ENCODE peak calls at places on chromosomes 3 and 15, in seven cellular contexts. One of them, this sample, is unnamed.

GRCh38 chr3:134348524-134348923 is 25.7 kb downstream of the AMOTL2 start:
- DNase-seq in MM.1S: no peak
- DNase-seq in PC-3: peak; percentile 84
- DNase-seq in GM23338: no peak
- DNase-seq in neural progenitor cell: no peak
- DNase-seq in hepatocyte: no peak
- DNase-seq in OCI-LY7: no peak
- DNase-seq in this sample: peak; percentile 96

GRCh38 chr3:3765661-3766060 is 33.6 kb upstream of the LRRN1 start:
- DNase-seq in neural progenitor cell: no peak
- DNase-seq in hepatocyte: no peak
- DNase-seq in OCI-LY7: no peak
- DNase-seq in PC-3: no peak
- DNase-seq in MM.1S: no peak
- DNase-seq in GM23338: no peak
- DNase-seq in this sample: no peak

GRCh38 chr3:194257030-194257657 is 94.0 kb downstream of the CPN2 start:
- DNase-seq in PC-3: no peak
- DNase-seq in MM.1S: no peak
- DNase-seq in neural progenitor cell: no peak
- DNase-seq in OCI-LY7: no peak
- DNase-seq in GM23338: no peak
- DNase-seq in hepatocyte: no peak
- DNase-seq in this sample: no peak

GRCh38 chr3:177177670-177178295 is 19.5 kb downstream of the TBL1XR1 start:
- DNase-seq in MM.1S: no peak
- DNase-seq in OCI-LY7: no peak
- DNase-seq in hepatocyte: no peak
- DNase-seq in PC-3: no peak
- DNase-seq in GM23338: no peak
- DNase-seq in neural progenitor cell: no peak
- DNase-seq in this sample: no peak

GRCh38 chr3:177594096-177594495 is 396.8 kb upstream of the TBL1XR1 start:
- DNase-seq in GM23338: no peak
- DNase-seq in PC-3: peak; percentile 54
- DNase-seq in hepatocyte: peak; percentile 54
- DNase-seq in neural progenitor cell: no peak
- DNase-seq in OCI-LY7: no peak
- DNase-seq in MM.1S: no peak
- DNase-seq in this sample: no peak

GRCh38 chr15:100439566-100439965 is 89.2 kb downstream of the CERS3 start:
- DNase-seq in hepatocyte: no peak
- DNase-seq in OCI-LY7: no peak
- DNase-seq in neural progenitor cell: no peak
- DNase-seq in MM.1S: no peak
- DNase-seq in GM23338: no peak
- DNase-seq in PC-3: no peak
- DNase-seq in this sample: no peak

GRCh38 chr15:48927181-48927580 is 36.5 kb downstream of the SHC4 start:
- DNase-seq in MM.1S: no peak
- DNase-seq in GM23338: no peak
- DNase-seq in PC-3: no peak
- DNase-seq in hepatocyte: no peak
- DNase-seq in neural progenitor cell: no peak
- DNase-seq in OCI-LY7: no peak
- DNase-seq in this sample: no peak

GRCh38 chr3:153284282-153284938 is 122.4 kb downstream of the RAP2B start:
- DNase-seq in hepatocyte: peak; percentile 60
- DNase-seq in PC-3: peak; percentile 78
- DNase-seq in neural progenitor cell: no peak
- DNase-seq in OCI-LY7: peak; percentile 16
- DNase-seq in MM.1S: no peak
- DNase-seq in GM23338: no peak
- DNase-seq in this sample: peak; percentile 96

GRCh38 chr3:13099707-13100106 is 26.5 kb upstream of the IQSEC1 start:
- DNase-seq in neural progenitor cell: no peak
- DNase-seq in OCI-LY7: no peak
- DNase-seq in PC-3: no peak
- DNase-seq in GM23338: no peak
- DNase-seq in hepatocyte: no peak
- DNase-seq in MM.1S: no peak
- DNase-seq in this sample: no peak

GRCh38 chr15:59991919-59992318 is 12.2 kb upstream of the FOXB1 start:
- DNase-seq in hepatocyte: no peak
- DNase-seq in GM23338: no peak
- DNase-seq in PC-3: no peak
- DNase-seq in neural progenitor cell: no peak
- DNase-seq in OCI-LY7: no peak
- DNase-seq in MM.1S: no peak
- DNase-seq in this sample: no peak

GRCh38 chr15:100778831-100779288 is 100.8 kb upstream of the ALDH1A3 start:
- DNase-seq in GM23338: no peak
- DNase-seq in PC-3: no peak
- DNase-seq in OCI-LY7: no peak
- DNase-seq in hepatocyte: peak; percentile 28
- DNase-seq in neural progenitor cell: peak; percentile 1
- DNase-seq in MM.1S: no peak
- DNase-seq in this sample: no peak

GRCh38 chr3:9222049-9222448 is 27.4 kb downstream of the SRGAP3 start:
- DNase-seq in neural progenitor cell: no peak
- DNase-seq in OCI-LY7: no peak
- DNase-seq in PC-3: no peak
- DNase-seq in GM23338: no peak
- DNase-seq in hepatocyte: no peak
- DNase-seq in MM.1S: no peak
- DNase-seq in this sample: no peak

GRCh38 chr3:15023249-15023648 is 41.9 kb downstream of the MRPS25 start:
- DNase-seq in neural progenitor cell: no peak
- DNase-seq in PC-3: no peak
- DNase-seq in MM.1S: no peak
- DNase-seq in hepatocyte: no peak
- DNase-seq in OCI-LY7: no peak
- DNase-seq in GM23338: no peak
- DNase-seq in this sample: no peak

GRCh38 chr15:74302821-74303359 is 64.6 kb downstream of the CYP11A1 start:
- DNase-seq in hepatocyte: peak; percentile 61
- DNase-seq in neural progenitor cell: peak; percentile 80
- DNase-seq in MM.1S: no peak
- DNase-seq in GM23338: peak; percentile 85
- DNase-seq in PC-3: peak; percentile 53
- DNase-seq in OCI-LY7: peak; percentile 45
- DNase-seq in this sample: peak; percentile 56

GRCh38 chr3:73475717-73476116 is 149.0 kb downstream of the PDZRN3 start:
- DNase-seq in neural progenitor cell: no peak
- DNase-seq in PC-3: no peak
- DNase-seq in MM.1S: peak; percentile 30
- DNase-seq in GM23338: no peak
- DNase-seq in hepatocyte: no peak
- DNase-seq in OCI-LY7: no peak
- DNase-seq in this sample: no peak

GRCh38 chr3:184143327-184143726 is 8.2 kb downstream of the EIF2B5 start:
- DNase-seq in neural progenitor cell: no peak
- DNase-seq in OCI-LY7: no peak
- DNase-seq in hepatocyte: no peak
- DNase-seq in MM.1S: no peak
- DNase-seq in GM23338: no peak
- DNase-seq in PC-3: no peak
- DNase-seq in this sample: no peak

GRCh38 chr3:15557511-15557946 is 36.0 kb upstream of the COLQ start:
- DNase-seq in OCI-LY7: peak; percentile 70
- DNase-seq in neural progenitor cell: peak; percentile 57
- DNase-seq in PC-3: peak; percentile 94
- DNase-seq in MM.1S: peak; percentile 71
- DNase-seq in GM23338: peak; percentile 82
- DNase-seq in hepatocyte: peak; percentile 85
- DNase-seq in this sample: peak; percentile 85

GRCh38 chr3:48403533-48404439 is 26.1 kb downstream of the PLXNB1 start:
- DNase-seq in PC-3: no peak
- DNase-seq in hepatocyte: no peak
- DNase-seq in OCI-LY7: no peak
- DNase-seq in GM23338: no peak
- DNase-seq in MM.1S: no peak
- DNase-seq in neural progenitor cell: no peak
- DNase-seq in this sample: no peak

GRCh38 chr15:31338318-31338878 is 11.8 kb downstream of the KLF13 start:
- DNase-seq in MM.1S: no peak
- DNase-seq in GM23338: no peak
- DNase-seq in PC-3: no peak
- DNase-seq in hepatocyte: no peak
- DNase-seq in neural progenitor cell: no peak
- DNase-seq in OCI-LY7: peak; percentile 72
- DNase-seq in this sample: no peak

GRCh38 chr3:37701729-37702128 is 160.0 kb upstream of the CTDSPL start:
- DNase-seq in PC-3: no peak
- DNase-seq in hepatocyte: no peak
- DNase-seq in MM.1S: no peak
- DNase-seq in OCI-LY7: no peak
- DNase-seq in GM23338: no peak
- DNase-seq in neural progenitor cell: no peak
- DNase-seq in this sample: no peak
- H3K27ac ChIP-seq in PC-3: no peak overlapping the region
- H3K27ac ChIP-seq in hepatocyte: no peak overlapping the region
- H3K27ac ChIP-seq in MM.1S: no peak overlapping the region
- H3K27ac ChIP-seq in OCI-LY7: no peak overlapping the region
- H3K27ac ChIP-seq in GM23338: no peak overlapping the region
- H3K27ac ChIP-seq in neural progenitor cell: no peak overlapping the region
- H3K27ac ChIP-seq in this sample: no peak overlapping the region

DNA sequence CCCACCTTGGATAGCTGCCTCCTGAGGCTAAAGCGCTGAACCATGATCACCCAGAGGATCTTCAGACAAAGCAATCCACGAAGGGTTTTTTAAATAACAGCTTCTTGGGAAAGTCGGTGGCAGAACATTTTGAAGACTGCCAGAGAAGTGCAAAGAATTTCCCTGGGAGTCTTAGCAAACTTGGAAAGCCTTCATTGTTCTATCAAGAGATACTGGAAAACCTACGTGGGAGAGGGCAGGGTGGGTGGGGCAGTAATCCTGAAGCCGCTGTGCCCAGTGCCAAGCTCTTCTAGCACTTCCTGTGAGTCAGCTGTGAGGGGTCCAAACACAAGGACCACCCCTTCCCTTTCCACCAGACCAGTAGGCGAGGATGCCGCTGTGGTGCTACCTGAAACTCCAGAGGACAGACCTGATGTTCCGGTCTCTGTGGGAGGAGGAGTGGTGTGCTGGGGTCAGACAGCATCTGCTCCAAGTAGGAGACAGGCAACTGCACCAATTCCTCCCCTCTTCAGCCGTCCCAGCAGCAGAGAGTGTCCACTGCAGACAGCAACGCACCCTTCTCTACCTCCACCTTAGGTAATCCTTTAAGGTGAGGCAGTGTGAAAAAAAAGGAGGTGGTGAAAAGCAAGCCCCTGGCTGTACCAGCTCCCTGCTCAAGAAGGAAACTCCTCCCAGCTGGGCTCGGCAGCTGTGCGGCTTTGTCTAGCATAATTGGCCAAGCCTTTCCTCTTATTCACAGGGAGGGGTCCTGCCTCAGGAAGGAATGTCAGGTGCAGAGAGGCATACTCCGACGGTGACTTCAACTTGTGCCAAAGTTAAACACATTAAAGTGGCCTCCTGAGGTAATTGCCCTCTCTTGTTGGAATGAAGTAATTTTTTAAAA is 99.0 kb downstream of the TMCC1 start:
- DNase-seq in MM.1S: no peak
- DNase-seq in OCI-LY7: peak; percentile 29
- DNase-seq in PC-3: peak; percentile 92
- DNase-seq in neural progenitor cell: peak; percentile 87
- DNase-seq in hepatocyte: peak; percentile 86
- DNase-seq in GM23338: peak; percentile 92
- DNase-seq in this sample: peak; percentile 53
- TF ChIP-seq EZH2phosphoT487 in MM.1S: no peak
- TF ChIP-seq EZH2phosphoT487 in OCI-LY7: no peak
- TF ChIP-seq EZH2phosphoT487 in PC-3: no peak
- TF ChIP-seq EZH2phosphoT487 in neural progenitor cell: no peak
- TF ChIP-seq EZH2phosphoT487 in hepatocyte: no peak
- TF ChIP-seq EZH2phosphoT487 in GM23338: no peak
- TF ChIP-seq EZH2phosphoT487 in this sample: no peak

GRCh38 chr15:27797765-27798164 is 301.4 kb downstream of the OCA2 start:
- DNase-seq in PC-3: no peak
- DNase-seq in hepatocyte: no peak
- DNase-seq in MM.1S: no peak
- DNase-seq in GM23338: no peak
- DNase-seq in OCI-LY7: no peak
- DNase-seq in neural progenitor cell: no peak
- DNase-seq in this sample: no peak

GRCh38 chr15:27796405-27797085 is 302.6 kb downstream of the OCA2 start:
- DNase-seq in PC-3: no peak
- DNase-seq in neural progenitor cell: no peak
- DNase-seq in GM23338: no peak
- DNase-seq in OCI-LY7: no peak
- DNase-seq in hepatocyte: no peak
- DNase-seq in MM.1S: no peak
- DNase-seq in this sample: no peak

GRCh38 chr15:27792756-27793264 is 306.3 kb downstream of the OCA2 start:
- DNase-seq in neural progenitor cell: no peak
- DNase-seq in GM23338: no peak
- DNase-seq in hepatocyte: no peak
- DNase-seq in PC-3: no peak
- DNase-seq in OCI-LY7: no peak
- DNase-seq in MM.1S: no peak
- DNase-seq in this sample: no peak

GRCh38 chr15:27804569-27805260 is 294.4 kb downstream of the OCA2 start:
- DNase-seq in MM.1S: no peak
- DNase-seq in OCI-LY7: no peak
- DNase-seq in neural progenitor cell: no peak
- DNase-seq in PC-3: no peak
- DNase-seq in hepatocyte: no peak
- DNase-seq in GM23338: peak; percentile 32
- DNase-seq in this sample: no peak

DNA sequence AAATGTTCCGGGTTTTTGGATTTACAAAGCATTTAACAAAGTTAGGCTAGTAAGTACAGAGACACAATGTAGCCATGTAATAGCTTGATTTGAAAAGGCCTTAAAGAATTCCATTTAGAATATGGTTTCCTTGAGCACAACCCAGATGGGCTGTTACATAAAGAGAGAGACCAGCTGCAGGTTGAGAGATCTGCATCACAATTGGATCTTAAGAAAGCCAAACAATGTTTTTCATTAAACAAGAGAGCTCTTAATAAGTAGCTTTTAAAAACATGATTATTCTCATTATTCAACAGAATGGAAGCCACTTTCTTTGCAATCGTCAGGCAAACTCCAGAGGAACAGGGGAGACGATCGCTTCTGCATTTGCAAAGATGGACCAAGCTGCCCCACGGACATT is 300.3 kb downstream of the OCA2 start:
- DNase-seq in hepatocyte: no peak
- DNase-seq in GM23338: peak; percentile 49
- DNase-seq in OCI-LY7: no peak
- DNase-seq in MM.1S: no peak
- DNase-seq in PC-3: no peak
- DNase-seq in neural progenitor cell: peak; percentile 28
- DNase-seq in this sample: no peak
- H3K27ac ChIP-seq in hepatocyte: no peak overlapping the region
- H3K27ac ChIP-seq in GM23338: peak overlapping the region; percentile 33
- H3K27ac ChIP-seq in OCI-LY7: no peak overlapping the region
- H3K27ac ChIP-seq in MM.1S: no peak overlapping the region
- H3K27ac ChIP-seq in PC-3: no peak overlapping the region
- H3K27ac ChIP-seq in neural progenitor cell: peak overlapping the region; percentile 67
- H3K27ac ChIP-seq in this sample: no peak overlapping the region

GRCh38 chr3:30180305-30181275 is 425.8 kb upstream of the TGFBR2 start:
- DNase-seq in PC-3: no peak
- DNase-seq in hepatocyte: no peak
- DNase-seq in OCI-LY7: no peak
- DNase-seq in neural progenitor cell: no peak
- DNase-seq in GM23338: no peak
- DNase-seq in MM.1S: no peak
- DNase-seq in this sample: peak; percentile 86
- TF ChIP-seq EZH2phosphoT487 in PC-3: no peak
- TF ChIP-seq EZH2phosphoT487 in hepatocyte: no peak
- TF ChIP-seq EZH2phosphoT487 in OCI-LY7: no peak
- TF ChIP-seq EZH2phosphoT487 in neural progenitor cell: no peak
- TF ChIP-seq EZH2phosphoT487 in GM23338: no peak
- TF ChIP-seq EZH2phosphoT487 in MM.1S: no peak
- TF ChIP-seq EZH2phosphoT487 in this sample: no peak

This sample was measured in GM23248.